ENCODE peak calls at places on chromosomes 6 and 20, in seven cellular contexts. One of them, this sample, is unnamed.

GRCh38 chr20:50575869-50576720 is 65.9 kb downstream of the PTPN1 start:
- DNase-seq in thoracic aorta: no peak
- DNase-seq in brain microvascular endothelial cell: peak; percentile 37
- DNase-seq in bronchial epithelial cell: peak; percentile 36
- DNase-seq in colonic mucosa: peak; percentile 76
- DNase-seq in Peyer's patch: peak; percentile 70
- DNase-seq in HCT116: peak; percentile 22
- DNase-seq in this sample: peak; percentile 62

GRCh38 chr6:10151144-10151915 is 263.5 kb downstream of the TFAP2A start:
- DNase-seq in colonic mucosa: no peak
- DNase-seq in thoracic aorta: no peak
- DNase-seq in HCT116: no peak
- DNase-seq in bronchial epithelial cell: peak; percentile 21
- DNase-seq in Peyer's patch: no peak
- DNase-seq in brain microvascular endothelial cell: peak; percentile 48
- DNase-seq in this sample: no peak

GRCh38 chr6:19892250-19892649 is 55.1 kb downstream of the ID4 start:
- DNase-seq in colonic mucosa: no peak
- DNase-seq in HCT116: peak; percentile 75
- DNase-seq in thoracic aorta: no peak
- DNase-seq in Peyer's patch: no peak
- DNase-seq in bronchial epithelial cell: peak; percentile 96
- DNase-seq in brain microvascular endothelial cell: no peak
- DNase-seq in this sample: peak; percentile 49

GRCh38 chr6:29676981-29677601 is 3.9 kb downstream of the ZFP57 start:
- DNase-seq in bronchial epithelial cell: peak; percentile 71
- DNase-seq in brain microvascular endothelial cell: no peak
- DNase-seq in colonic mucosa: no peak
- DNase-seq in Peyer's patch: no peak
- DNase-seq in HCT116: no peak
- DNase-seq in thoracic aorta: no peak
- DNase-seq in this sample: no peak

GRCh38 chr6:129314575-129314974 is 395.4 kb downstream of the ARHGAP18 start:
- DNase-seq in Peyer's patch: no peak
- DNase-seq in bronchial epithelial cell: no peak
- DNase-seq in HCT116: no peak
- DNase-seq in colonic mucosa: no peak
- DNase-seq in thoracic aorta: no peak
- DNase-seq in brain microvascular endothelial cell: no peak
- DNase-seq in this sample: no peak

GRCh38 chr6:101722991-101723579 is 329.6 kb downstream of the GRIK2 start:
- DNase-seq in thoracic aorta: no peak
- DNase-seq in bronchial epithelial cell: peak; percentile 91
- DNase-seq in HCT116: no peak
- DNase-seq in Peyer's patch: no peak
- DNase-seq in colonic mucosa: no peak
- DNase-seq in brain microvascular endothelial cell: peak; percentile 69
- DNase-seq in this sample: no peak

GRCh38 chr6:53752440-53752839 is 42.4 kb upstream of the LRRC1 start:
- DNase-seq in thoracic aorta: no peak
- DNase-seq in HCT116: no peak
- DNase-seq in Peyer's patch: no peak
- DNase-seq in brain microvascular endothelial cell: no peak
- DNase-seq in bronchial epithelial cell: peak; percentile 64
- DNase-seq in colonic mucosa: no peak
- DNase-seq in this sample: no peak

GRCh38 chr20:25389858-25390537 is 637 bp downstream of the ABHD12 start:
- DNase-seq in Peyer's patch: peak; percentile 64
- DNase-seq in colonic mucosa: peak; percentile 40
- DNase-seq in thoracic aorta: no peak
- DNase-seq in brain microvascular endothelial cell: no peak
- DNase-seq in bronchial epithelial cell: no peak
- DNase-seq in HCT116: no peak
- DNase-seq in this sample: peak; percentile 51

GRCh38 chr6:137829641-137830083 is 37.4 kb upstream of the TNFAIP3 start:
- DNase-seq in thoracic aorta: no peak
- DNase-seq in Peyer's patch: no peak
- DNase-seq in bronchial epithelial cell: peak; percentile 83
- DNase-seq in brain microvascular endothelial cell: no peak
- DNase-seq in HCT116: no peak
- DNase-seq in colonic mucosa: no peak
- DNase-seq in this sample: no peak

GRCh38 chr6:30613251-30614043 is 3.6 kb downstream of the PPP1R10 start:
- DNase-seq in Peyer's patch: no peak
- DNase-seq in HCT116: no peak
- DNase-seq in bronchial epithelial cell: peak; percentile 72
- DNase-seq in colonic mucosa: no peak
- DNase-seq in thoracic aorta: no peak
- DNase-seq in brain microvascular endothelial cell: no peak
- DNase-seq in this sample: no peak

GRCh38 chr20:49804364-49804763 is 8.3 kb upstream of the SLC9A8 start:
- DNase-seq in colonic mucosa: no peak
- DNase-seq in Peyer's patch: no peak
- DNase-seq in brain microvascular endothelial cell: no peak
- DNase-seq in thoracic aorta: no peak
- DNase-seq in HCT116: no peak
- DNase-seq in bronchial epithelial cell: no peak
- DNase-seq in this sample: no peak

GRCh38 chr6:136567688-136568087 is 17.5 kb upstream of the MAP7 start:
- DNase-seq in thoracic aorta: no peak
- DNase-seq in HCT116: no peak
- DNase-seq in Peyer's patch: no peak
- DNase-seq in brain microvascular endothelial cell: no peak
- DNase-seq in bronchial epithelial cell: no peak
- DNase-seq in colonic mucosa: no peak
- DNase-seq in this sample: no peak

GRCh38 chr20:7859371-7859802 is 80.9 kb downstream of the HAO1 start:
- DNase-seq in Peyer's patch: no peak
- DNase-seq in brain microvascular endothelial cell: peak; percentile 58
- DNase-seq in colonic mucosa: no peak
- DNase-seq in thoracic aorta: no peak
- DNase-seq in HCT116: no peak
- DNase-seq in bronchial epithelial cell: peak; percentile 81
- DNase-seq in this sample: no peak

GRCh38 chr6:5995705-5996686 is 10.7 kb downstream of the NRN1 start:
- DNase-seq in brain microvascular endothelial cell: peak; percentile 72
- DNase-seq in bronchial epithelial cell: peak; percentile 4
- DNase-seq in thoracic aorta: no peak
- DNase-seq in Peyer's patch: peak; percentile 66
- DNase-seq in HCT116: no peak
- DNase-seq in colonic mucosa: peak; percentile 64
- DNase-seq in this sample: peak; percentile 48

GRCh38 chr6:93165850-93166249 is 253.5 kb downstream of the EPHA7 start:
- DNase-seq in HCT116: no peak
- DNase-seq in Peyer's patch: no peak
- DNase-seq in colonic mucosa: no peak
- DNase-seq in bronchial epithelial cell: peak; percentile 1
- DNase-seq in brain microvascular endothelial cell: no peak
- DNase-seq in thoracic aorta: no peak
- DNase-seq in this sample: no peak

GRCh38 chr6:166325383-166326042 is 16.8 kb downstream of the SFT2D1 start:
- DNase-seq in thoracic aorta: no peak
- DNase-seq in Peyer's patch: no peak
- DNase-seq in colonic mucosa: no peak
- DNase-seq in brain microvascular endothelial cell: no peak
- DNase-seq in HCT116: no peak
- DNase-seq in bronchial epithelial cell: no peak
- DNase-seq in this sample: no peak

GRCh38 chr6:80094017-80094416 is 12.5 kb upstream of the BCKDHB start:
- DNase-seq in brain microvascular endothelial cell: peak; percentile 3
- DNase-seq in Peyer's patch: no peak
- DNase-seq in bronchial epithelial cell: peak; percentile 22
- DNase-seq in thoracic aorta: no peak
- DNase-seq in colonic mucosa: no peak
- DNase-seq in HCT116: peak; percentile 6
- DNase-seq in this sample: no peak

GRCh38 chr6:26362093-26362835 is 2.7 kb upstream of the BTN3A2 start:
- DNase-seq in bronchial epithelial cell: no peak
- DNase-seq in HCT116: no peak
- DNase-seq in Peyer's patch: no peak
- DNase-seq in brain microvascular endothelial cell: no peak
- DNase-seq in thoracic aorta: no peak
- DNase-seq in colonic mucosa: no peak
- DNase-seq in this sample: no peak

GRCh38 chr6:34238507-34239239 is 2.0 kb downstream of the HMGA1 start:
- DNase-seq in colonic mucosa: peak; percentile 20
- DNase-seq in Peyer's patch: no peak
- DNase-seq in brain microvascular endothelial cell: no peak
- DNase-seq in thoracic aorta: no peak
- DNase-seq in HCT116: no peak
- DNase-seq in bronchial epithelial cell: no peak
- DNase-seq in this sample: no peak

GRCh38 chr6:16472349-16473069 is 234.1 kb downstream of the GMPR start:
- DNase-seq in bronchial epithelial cell: peak; percentile 67
- DNase-seq in HCT116: no peak
- DNase-seq in Peyer's patch: no peak
- DNase-seq in colonic mucosa: no peak
- DNase-seq in brain microvascular endothelial cell: peak; percentile 46
- DNase-seq in thoracic aorta: no peak
- DNase-seq in this sample: no peak

GRCh38 chr6:116370717-116371383 is at the start of gene DSE:
- DNase-seq in HCT116: no peak
- DNase-seq in thoracic aorta: peak; percentile 24
- DNase-seq in colonic mucosa: peak; percentile 70
- DNase-seq in bronchial epithelial cell: peak; percentile 73
- DNase-seq in Peyer's patch: peak; percentile 77
- DNase-seq in brain microvascular endothelial cell: peak; percentile 72
- DNase-seq in this sample: peak; percentile 40

GRCh38 chr6:136947037-136947436 is 24.9 kb downstream of the SLC35D3 start:
- DNase-seq in colonic mucosa: no peak
- DNase-seq in thoracic aorta: no peak
- DNase-seq in HCT116: no peak
- DNase-seq in brain microvascular endothelial cell: no peak
- DNase-seq in Peyer's patch: no peak
- DNase-seq in bronchial epithelial cell: no peak
- DNase-seq in this sample: no peak

GRCh38 chr6:108771421-108771820 is 76.8 kb upstream of the ARMC2 start:
- DNase-seq in colonic mucosa: no peak
- DNase-seq in thoracic aorta: no peak
- DNase-seq in Peyer's patch: no peak
- DNase-seq in bronchial epithelial cell: no peak
- DNase-seq in brain microvascular endothelial cell: no peak
- DNase-seq in HCT116: no peak
- DNase-seq in this sample: no peak

GRCh38 chr20:33951171-33951570 is 42.5 kb upstream of the RALY start:
- DNase-seq in thoracic aorta: no peak
- DNase-seq in bronchial epithelial cell: no peak
- DNase-seq in brain microvascular endothelial cell: no peak
- DNase-seq in HCT116: no peak
- DNase-seq in colonic mucosa: no peak
- DNase-seq in Peyer's patch: no peak
- DNase-seq in this sample: no peak
- H3K4me3 ChIP-seq in thoracic aorta: no peak overlapping the region
- H3K4me3 ChIP-seq in bronchial epithelial cell: no peak overlapping the region
- H3K4me3 ChIP-seq in brain microvascular endothelial cell: no peak overlapping the region
- H3K4me3 ChIP-seq in HCT116: no peak overlapping the region
- H3K4me3 ChIP-seq in colonic mucosa: no peak overlapping the region
- H3K4me3 ChIP-seq in Peyer's patch: no peak overlapping the region
- H3K4me3 ChIP-seq in this sample: no peak overlapping the region

GRCh38 chr6:84243240-84243639 is 15.8 kb upstream of the CEP162 start:
- DNase-seq in Peyer's patch: no peak
- DNase-seq in bronchial epithelial cell: no peak
- DNase-seq in colonic mucosa: no peak
- DNase-seq in brain microvascular endothelial cell: no peak
- DNase-seq in thoracic aorta: no peak
- DNase-seq in HCT116: no peak
- DNase-seq in this sample: no peak
- TF ChIP-seq CTCF in Peyer's patch: no peak
- TF ChIP-seq CTCF in bronchial epithelial cell: no peak
- TF ChIP-seq CTCF in colonic mucosa: no peak
- TF ChIP-seq CTCF in brain microvascular endothelial cell: no peak
- TF ChIP-seq CTCF in thoracic aorta: no peak
- TF ChIP-seq CTCF in HCT116: no peak
- TF ChIP-seq CTCF in this sample: no peak

GRCh38 chr6:27757307-27757706 is 154.9 kb downstream of the OR2B2 start:
- DNase-seq in thoracic aorta: no peak
- DNase-seq in colonic mucosa: peak; percentile 72
- DNase-seq in HCT116: no peak
- DNase-seq in Peyer's patch: peak; percentile 74
- DNase-seq in brain microvascular endothelial cell: no peak
- DNase-seq in bronchial epithelial cell: no peak
- DNase-seq in this sample: no peak

GRCh38 chr6:27752038-27752885 is 159.9 kb downstream of the OR2B2 start:
- DNase-seq in brain microvascular endothelial cell: peak; percentile 66
- DNase-seq in colonic mucosa: peak; percentile 63
- DNase-seq in bronchial epithelial cell: peak; percentile 81
- DNase-seq in Peyer's patch: peak; percentile 65
- DNase-seq in thoracic aorta: no peak
- DNase-seq in HCT116: peak; percentile 81
- DNase-seq in this sample: peak; percentile 64

GRCh38 chr6:27753668-27754407 is 158.4 kb downstream of the OR2B2 start:
- DNase-seq in Peyer's patch: peak; percentile 65
- DNase-seq in brain microvascular endothelial cell: peak; percentile 91
- DNase-seq in thoracic aorta: no peak
- DNase-seq in colonic mucosa: peak; percentile 86
- DNase-seq in bronchial epithelial cell: peak; percentile 79
- DNase-seq in HCT116: peak; percentile 90
- DNase-seq in this sample: peak; percentile 50

GRCh38 chr6:27755768-27756167 is 156.4 kb downstream of the OR2B2 start:
- DNase-seq in colonic mucosa: no peak
- DNase-seq in brain microvascular endothelial cell: no peak
- DNase-seq in HCT116: no peak
- DNase-seq in thoracic aorta: no peak
- DNase-seq in Peyer's patch: no peak
- DNase-seq in bronchial epithelial cell: no peak
- DNase-seq in this sample: no peak

DNA sequence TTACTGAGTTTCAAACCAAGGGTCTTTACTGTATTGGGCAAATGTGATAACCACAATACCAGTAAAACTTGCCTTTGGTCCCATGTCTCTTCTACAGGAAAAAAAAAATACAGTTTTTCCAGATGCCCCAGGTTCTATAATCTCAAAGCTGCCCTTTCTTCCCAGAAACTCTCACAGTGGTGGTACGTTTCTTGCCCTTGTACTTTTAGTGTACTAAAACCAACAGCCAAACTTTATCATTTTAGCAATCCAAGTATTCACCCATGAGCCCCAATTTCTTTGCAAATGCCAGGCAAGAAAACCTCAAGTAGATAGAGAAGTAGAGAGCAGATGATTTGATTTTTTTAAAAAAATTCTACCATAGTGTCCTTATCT is 157.8 kb downstream of the OR2B2 start:
- DNase-seq in thoracic aorta: no peak
- DNase-seq in colonic mucosa: no peak
- DNase-seq in brain microvascular endothelial cell: no peak
- DNase-seq in bronchial epithelial cell: no peak
- DNase-seq in Peyer's patch: no peak
- DNase-seq in HCT116: no peak
- DNase-seq in this sample: no peak
- H3K27me3 ChIP-seq in thoracic aorta: no peaks in the 10 kb centered on the region
- H3K27me3 ChIP-seq in colonic mucosa: no peaks in the 10 kb centered on the region
- H3K27me3 ChIP-seq in brain microvascular endothelial cell: no peaks in the 10 kb centered on the region
- H3K27me3 ChIP-seq in bronchial epithelial cell: no peaks in the 10 kb centered on the region
- H3K27me3 ChIP-seq in Peyer's patch: no peaks in the 10 kb centered on the region
- H3K27me3 ChIP-seq in HCT116: no peaks in the 10 kb centered on the region
- H3K27me3 ChIP-seq in this sample: peaks cover 5% of the 10 kb centered on the region

DNA sequence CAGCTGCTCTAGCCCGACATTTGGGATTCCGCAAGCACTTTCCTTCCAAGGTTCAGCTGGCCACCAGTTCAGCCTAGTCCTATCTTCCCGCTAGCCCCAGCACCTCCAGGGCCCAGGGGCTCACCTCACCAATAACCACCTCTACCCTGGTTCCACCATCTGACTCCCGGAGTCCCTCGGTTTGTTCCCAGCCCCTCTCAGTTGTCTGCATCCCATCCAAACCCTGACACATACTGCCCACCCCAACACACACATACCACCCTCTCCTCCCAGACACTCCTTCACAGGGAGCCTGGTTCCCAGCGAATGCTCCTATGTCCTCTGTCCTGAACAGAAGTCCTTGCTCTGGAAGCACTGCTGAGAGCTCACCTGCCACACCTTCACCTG is 418 bp downstream of the TNXB start:
- DNase-seq in thoracic aorta: no peak
- DNase-seq in colonic mucosa: no peak
- DNase-seq in brain microvascular endothelial cell: no peak
- DNase-seq in bronchial epithelial cell: no peak
- DNase-seq in HCT116: no peak
- DNase-seq in Peyer's patch: no peak
- DNase-seq in this sample: no peak
- H3K4me3 ChIP-seq in thoracic aorta: peak overlapping the region; percentile 71
- H3K4me3 ChIP-seq in colonic mucosa: peak overlapping the region; percentile 15
- H3K4me3 ChIP-seq in brain microvascular endothelial cell: no peak overlapping the region
- H3K4me3 ChIP-seq in bronchial epithelial cell: no peak overlapping the region
- H3K4me3 ChIP-seq in HCT116: no peak overlapping the region
- H3K4me3 ChIP-seq in Peyer's patch: peak overlapping the region; percentile 46
- H3K4me3 ChIP-seq in this sample: no peak overlapping the region